ENCODE peak calls at places on chromosome 21, in six cellular contexts. O is right lobe of liver, U is GM12892, P is transverse colon, B is stomach, F is IMR-90. A is an unnamed sample.

GRCh38 chr21:34570315-34570714 is 44.6 kb downstream of the RCAN1 start:
- DNase-seq in U (no peak), F (no peak), B (no peak), O (no peak), P (no peak), A (no peak)

GRCh38 chr21:17359781-17360180 is 153.1 kb upstream of the CXADR start:
- DNase-seq in O (no peak), U (no peak), P (no peak), B (no peak), F (no peak), A (no peak)

GRCh38 chr21:26170471-26171309 is at the start of gene APP:
- DNase-seq in U (peak), B (peak), O (peak), P (peak), F (peak), A (peak)

GRCh38 chr21:34004984-34005383 is 68.4 kb upstream of the MRPS6 start:
- DNase-seq in B (no peak), U (no peak), F (no peak), P (no peak), O (no peak), A (no peak)

GRCh38 chr21:34174470-34174869 is 101.1 kb downstream of the MRPS6 start:
- DNase-seq in P (no peak), F (no peak), U (no peak), B (no peak), O (no peak), A (no peak)

GRCh38 chr21:36150192-36150711 is 6.4 kb upstream of the DOP1B start:
- DNase-seq in P (no peak), B (no peak), O (no peak), F (peak), U (no peak), A (no peak)

GRCh38 chr21:36747815-36748381 is 49.0 kb downstream of the SIM2 start:
- DNase-seq in F (peak), O (peak), U (peak), P (peak), B (no peak), A (peak)

GRCh38 chr21:39387461-39388037 is 38.7 kb upstream of the HMGN1 start:
- DNase-seq in F (peak), U (peak), O (peak), P (peak), B (peak), A (peak)

GRCh38 chr21:29072873-29073221 is 601 bp downstream of the CCT8 start:
- DNase-seq in F (peak), U (no peak), O (no peak), P (no peak), B (no peak), A (peak)

GRCh38 chr21:17081193-17081592 is 431.6 kb upstream of the CXADR start:
- DNase-seq in U (no peak), O (no peak), B (no peak), P (no peak), F (no peak), A (no peak)

GRCh38 chr21:24824209-24824608 is 783.1 kb downstream of the MRPL39 start:
- DNase-seq in O (no peak), F (no peak), P (no peak), U (no peak), B (no peak), A (no peak)

GRCh38 chr21:36147891-36148290 is 8.7 kb upstream of the DOP1B start:
- DNase-seq in O (no peak), F (no peak), B (no peak), P (no peak), U (no peak), A (no peak)

GRCh38 chr21:15159382-15160020 is 94.7 kb upstream of the NRIP1 start:
- DNase-seq in U (no peak), B (no peak), O (no peak), P (no peak), F (no peak), A (peak)

DNA sequence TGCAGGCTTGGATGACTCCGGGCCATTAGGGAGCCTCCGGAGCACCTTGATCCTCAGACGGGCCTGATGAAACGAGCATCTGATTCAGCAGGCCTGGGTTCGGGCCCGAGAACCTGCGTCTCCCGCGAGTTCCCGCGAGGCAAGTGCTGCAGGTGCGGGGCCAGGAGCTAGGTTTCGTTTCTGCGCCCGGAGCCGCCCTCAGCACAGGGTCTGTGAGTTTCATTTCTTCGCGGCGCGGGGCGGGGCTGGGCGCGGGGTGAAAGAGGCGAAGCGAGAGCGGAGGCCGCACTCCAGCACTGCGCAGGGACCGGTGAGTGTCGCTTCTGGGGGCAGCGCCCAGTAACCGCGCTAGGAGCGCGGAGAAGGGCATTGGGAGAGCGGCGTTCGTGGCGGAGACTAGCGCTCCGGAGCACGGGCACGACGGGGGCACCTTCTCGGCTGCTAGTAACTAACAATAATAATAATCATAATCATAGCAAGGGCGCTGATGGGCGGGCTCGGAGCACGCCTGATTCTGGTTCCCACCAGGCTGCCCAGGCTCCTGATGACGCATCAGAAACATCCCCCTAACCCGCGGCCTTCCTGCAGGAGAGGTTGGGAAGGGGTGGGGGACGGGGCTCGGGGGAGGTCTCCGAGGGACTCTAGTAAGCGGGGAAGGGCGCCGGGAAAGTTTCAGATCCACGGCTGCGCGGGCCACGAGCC is at the start of gene MX1:
- DNase-seq in F (peak), B (peak), O (peak), U (peak), P (peak), A (no peak)
- TF ChIP-seq POLR2A in F (no peak), B (no peak), O (peak), U (peak), P (peak), A (no peak)

GRCh38 chr21:32776743-32777142 is 5.2 kb upstream of the PAXBP1 start:
- DNase-seq in U (no peak), O (no peak), B (no peak), P (no peak), F (no peak), A (no peak)
- TF ChIP-seq POLR2A in U (no peak), O (no peak), B (no peak), P (no peak), F (no peak), A (no peak)

GRCh38 chr21:46295177-46295711 is 9.1 kb downstream of the YBEY start:
- DNase-seq in O (no peak), P (no peak), U (no peak), F (peak), B (no peak), A (no peak)
- TF ChIP-seq POLR2A in O (no peak), P (no peak), U (no peak), F (no peak), B (no peak), A (no peak)

GRCh38 chr21:45981154-45981606 is 390 bp upstream of the COL6A1 start:
- DNase-seq in B (peak), P (peak), F (peak), O (peak), U (peak), A (peak)
- TF ChIP-seq POLR2A in B (no peak), P (peak), F (peak), O (no peak), U (no peak), A (no peak)

GRCh38 chr21:44500111-44500510 is 39.9 kb downstream of the KRTAP10-1 start:
- DNase-seq in F (no peak), O (peak), B (no peak), U (no peak), P (no peak), A (no peak)

GRCh38 chr21:44498280-44498964 is 41.6 kb downstream of the KRTAP10-1 start:
- DNase-seq in B (no peak), P (no peak), O (peak), U (no peak), F (no peak), A (no peak)

GRCh38 chr21:44498965-44499560 is 40.9 kb downstream of the KRTAP10-1 start:
- DNase-seq in P (peak), B (no peak), O (peak), U (no peak), F (no peak), A (no peak)

GRCh38 chr21:44497641-44498243 is 42.3 kb downstream of the KRTAP10-1 start:
- DNase-seq in B (no peak), O (peak), F (no peak), U (no peak), P (no peak), A (no peak)

DNA sequence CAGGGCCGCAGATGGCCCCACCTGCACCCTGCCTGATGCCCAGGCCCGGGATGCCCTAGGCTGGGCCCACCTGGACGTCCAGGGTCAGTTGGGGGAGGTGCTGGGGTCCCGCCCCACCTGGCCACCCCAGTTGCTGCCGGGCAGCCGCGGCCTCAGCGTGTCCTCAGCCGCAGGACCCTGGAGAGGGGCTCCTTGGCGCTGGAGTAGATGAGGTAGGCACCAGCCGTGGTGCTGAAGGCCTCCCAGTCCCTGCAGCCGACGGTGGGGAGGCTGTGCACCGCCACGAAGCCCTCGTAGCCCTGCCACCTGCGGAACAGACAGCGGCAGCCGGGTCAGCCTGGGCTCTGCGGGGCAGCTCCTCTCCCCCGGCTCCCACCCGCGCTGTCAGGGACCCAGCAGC is 40.4 kb downstream of the KRTAP10-1 start:
- DNase-seq in F (no peak), P (no peak), B (no peak), O (peak), U (no peak), A (no peak)
- TF ChIP-seq POLR2A in F (no peak), P (no peak), B (no peak), O (no peak), U (no peak), A (no peak)

DNA sequence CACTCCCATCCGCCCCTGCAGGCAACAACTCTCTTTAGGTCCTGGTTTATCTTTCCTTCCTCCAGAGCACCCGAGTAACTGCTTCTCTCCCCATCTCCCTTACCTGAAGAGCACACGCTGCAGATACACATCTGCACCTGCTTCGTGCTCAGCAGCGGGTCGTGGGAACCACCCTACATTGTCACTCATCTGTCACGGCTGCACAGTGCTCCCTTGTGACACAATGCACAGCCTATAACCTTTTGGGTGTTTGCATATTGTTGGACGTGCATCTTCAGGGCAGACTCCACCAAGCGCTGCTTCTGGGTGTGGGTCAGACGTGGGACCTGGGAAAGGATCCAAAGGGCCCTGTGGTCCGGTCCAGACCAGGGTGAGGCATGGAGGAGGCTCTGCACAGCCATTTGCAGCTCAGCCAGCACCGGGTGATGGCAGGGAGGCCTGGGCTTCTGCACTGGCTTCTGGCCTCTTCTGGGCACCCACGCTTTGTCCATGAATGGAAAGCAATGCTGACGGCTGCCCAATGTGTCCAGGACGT is 42.5 kb downstream of the WDR4 start:
- DNase-seq in P (no peak), B (peak), F (no peak), U (peak), O (no peak), A (no peak)
- TF ChIP-seq POLR2A in P (no peak), B (no peak), F (no peak), U (no peak), O (no peak), A (no peak)